ENCODE peak calls at places on chromosomes 1 and 21, in four cellular contexts. Q, T, A and D are unnamed samples.

GRCh38 chr1:88237026-88237425 is 447.0 kb upstream of the PKN2 start:
- DNase-seq in Q (no peak), T (no peak), A (no peak), D (no peak)

GRCh38 chr1:206911064-206911663 is 10.6 kb downstream of the FCMR start:
- DNase-seq in Q (peak), T (peak), A (peak), D (no peak)

GRCh38 chr1:219201656-219202055 is 28.0 kb downstream of the LYPLAL1 start:
- DNase-seq in Q (no peak), T (peak), A (no peak), D (no peak)

GRCh38 chr1:213244664-213245091 is 193.6 kb downstream of the RPS6KC1 start:
- DNase-seq in Q (no peak), T (peak), A (peak), D (no peak)

GRCh38 chr1:56551691-56552090 is 27.7 kb downstream of the PLPP3 start:
- DNase-seq in Q (no peak), T (no peak), A (no peak), D (no peak)

GRCh38 chr1:176033474-176033873 is 173.6 kb downstream of the COP1 start:
- DNase-seq in Q (no peak), T (peak), A (no peak), D (no peak)

GRCh38 chr1:34777519-34778321 is 3.3 kb upstream of the GJB3 start:
- DNase-seq in Q (no peak), T (no peak), A (no peak), D (no peak)

GRCh38 chr1:59880001-59880400 is 46.6 kb downstream of the CYP2J2 start:
- DNase-seq in Q (no peak), T (no peak), A (no peak), D (no peak)

GRCh38 chr1:59928996-59929395 is 2.4 kb upstream of the CYP2J2 start:
- DNase-seq in Q (no peak), T (no peak), A (no peak), D (no peak)

GRCh38 chr1:116826818-116827606 is 72.8 kb downstream of the CD2 start:
- DNase-seq in Q (peak), T (peak), A (no peak), D (peak)

GRCh38 chr1:111174070-111174469 is 26.4 kb downstream of the DENND2D start:
- DNase-seq in Q (no peak), T (no peak), A (no peak), D (no peak)

GRCh38 chr1:208040714-208041393 is 129.9 kb upstream of the CD34 start:
- DNase-seq in Q (no peak), T (no peak), A (no peak), D (no peak)

GRCh38 chr1:219173758-219174671 is at the start of gene LYPLAL1:
- DNase-seq in Q (peak), T (peak), A (peak), D (peak)

GRCh38 chr1:115242543-115242942 is 95.5 kb downstream of the NGF start:
- DNase-seq in Q (no peak), T (no peak), A (no peak), D (no peak)

GRCh38 chr1:156270314-156270713 is 12.3 kb downstream of the SMG5 start:
- DNase-seq in Q (no peak), T (no peak), A (no peak), D (no peak)

GRCh38 chr1:214422137-214422671 is 129.2 kb downstream of the PTPN14 start:
- DNase-seq in Q (no peak), T (peak), A (no peak), D (no peak)

GRCh38 chr21:40923914-40924313 is 77.0 kb upstream of the DSCAM start:
- DNase-seq in Q (no peak), T (no peak), A (no peak), D (no peak)

GRCh38 chr1:234972411-234973191 is 156.0 kb downstream of the TOMM20 start:
- DNase-seq in Q (peak), T (no peak), A (no peak), D (peak)

GRCh38 chr1:36846366-36846765 is 187.9 kb downstream of the GRIK3 start:
- DNase-seq in Q (no peak), T (no peak), A (no peak), D (no peak)

GRCh38 chr1:239511865-239512264 is 125.5 kb downstream of the CHRM3 start:
- DNase-seq in Q (no peak), T (no peak), A (no peak), D (no peak)

GRCh38 chr1:11143401-11143800 is 43.7 kb upstream of the EXOSC10 start:
- DNase-seq in Q (no peak), T (no peak), A (no peak), D (no peak)

GRCh38 chr1:197924516-197925123 is 7.4 kb downstream of the LHX9 start:
- DNase-seq in Q (no peak), T (peak), A (peak), D (no peak)

GRCh38 chr21:41589131-41589530 is 81.2 kb upstream of the TMPRSS2 start:
- DNase-seq in Q (no peak), T (no peak), A (no peak), D (no peak)

GRCh38 chr1:112911506-112911905 is 44.5 kb downstream of the SLC16A1 start:
- DNase-seq in Q (no peak), T (no peak), A (no peak), D (no peak)

GRCh38 chr1:182781849-182782586 is 7.6 kb upstream of the NPL start:
- DNase-seq in Q (peak), T (peak), A (peak), D (peak)

GRCh38 chr1:228217551-228218344 is 9.9 kb downstream of the OBSCN start:
- DNase-seq in Q (no peak), T (peak), A (no peak), D (peak)

GRCh38 chr1:45503462-45504360 is 3.6 kb downstream of the MMACHC start:
- DNase-seq in Q (no peak), T (no peak), A (no peak), D (no peak)

GRCh38 chr1:90417139-90417538 is 300.0 kb downstream of the BARHL2 start:
- DNase-seq in Q (no peak), T (no peak), A (no peak), D (no peak)

GRCh38 chr1:65323246-65323645 is 13.9 kb downstream of the DNAJC6 start:
- DNase-seq in Q (no peak), T (no peak), A (no peak), D (no peak)

GRCh38 chr1:2104621-2105427 is 54.6 kb downstream of the PRKCZ start:
- DNase-seq in Q (no peak), T (no peak), A (no peak), D (no peak)

GRCh38 chr1:115278241-115278640 is 59.8 kb downstream of the NGF start:
- DNase-seq in Q (no peak), T (no peak), A (no peak), D (no peak)

GRCh38 chr1:177209357-177209756 is 38.6 kb downstream of the BRINP2 start:
- DNase-seq in Q (no peak), T (peak), A (no peak), D (no peak)

GRCh38 chr1:175016073-175016722 is 7.0 kb downstream of the MRPS14 start:
- DNase-seq in Q (no peak), T (peak), A (no peak), D (no peak)

GRCh38 chr1:147757015-147757990 is 3.1 kb downstream of the GJA5 start:
- DNase-seq in Q (no peak), T (no peak), A (no peak), D (no peak)

GRCh38 chr1:40450491-40451237 is 388 bp downstream of the ZFP69B start:
- DNase-seq in Q (peak), T (peak), A (peak), D (peak)

GRCh38 chr1:213767683-213768082 is 220.1 kb upstream of the PROX1 start:
- DNase-seq in Q (no peak), T (no peak), A (no peak), D (no peak)

GRCh38 chr1:53625049-53625448 is 113.9 kb downstream of the GLIS1 start:
- DNase-seq in Q (no peak), T (peak), A (no peak), D (no peak)

GRCh38 chr1:85344256-85344694 is 67.8 kb upstream of the BCL10 start:
- DNase-seq in Q (no peak), T (peak), A (no peak), D (no peak)